ENCODE peak calls at places on chromosomes 5 and 9, in nine cellular contexts. Q is NCI-H774; P is adipocyte; V is stimulated activated CD8-positive, alpha-beta memory T cell treated with anti-CD3 and anti-CD28 coated beads, Interleukin-4, amount 100 ng/mL, for 4 hours; D is epithelial cell of prostate; R is OCI-M1; O is kidney tubule cell; L is putamen; S is stimulated activated CD4-positive, alpha-beta T cell treated with anti-CD3 and anti-CD28 coated beads, Interleukin-2, amount 100 ng/mL, for 48 hours. H is an unnamed sample.

GRCh38 chr9:117413346-117414219 is 1.3 kb downstream of the ASTN2 start:
- DNase-seq in Q (peak), P (no peak), V (no peak), D (no peak), R (no peak), O (no peak), L (no peak), S (no peak), H (no peak)

GRCh38 chr5:112492291-112492690 is 73.2 kb upstream of the EPB41L4A start:
- DNase-seq in Q (no peak), P (peak), V (no peak), D (no peak), R (peak), O (peak), L (peak), S (peak), H (peak)

GRCh38 chr9:123378028-123378427 is 22.0 kb downstream of the CRB2 start:
- DNase-seq in Q (no peak), P (no peak), V (no peak), D (no peak), R (no peak), O (peak), L (no peak), S (no peak), H (no peak)

GRCh38 chr5:132459031-132459982 is 31.3 kb downstream of the IRF1 start:
- DNase-seq in Q (no peak), P (peak), V (no peak), D (no peak), R (peak), O (peak), L (no peak), S (no peak), H (no peak)

GRCh38 chr9:3730527-3730926 is 204.7 kb upstream of the RFX3 start:
- DNase-seq in Q (no peak), P (no peak), V (no peak), D (no peak), R (no peak), O (no peak), L (no peak), S (no peak), H (no peak)

GRCh38 chr9:89387970-89388867 is 69.9 kb downstream of the SECISBP2 start:
- DNase-seq in Q (no peak), P (peak), V (no peak), D (peak), R (peak), O (no peak), L (peak), S (no peak), H (no peak)

GRCh38 chr5:92644271-92644886 is 936.6 kb downstream of the NR2F1-AS1 start:
- DNase-seq in Q (no peak), P (no peak), V (no peak), D (no peak), R (no peak), O (no peak), L (no peak), S (no peak), H (no peak)

GRCh38 chr5:116669261-116670049 is 94.8 kb upstream of the SEMA6A start:
- DNase-seq in Q (no peak), P (no peak), V (no peak), D (no peak), R (no peak), O (peak), L (peak), S (no peak), H (no peak)

GRCh38 chr9:130138791-130139190 is 33.4 kb upstream of the NCS1 start:
- DNase-seq in Q (no peak), P (peak), V (no peak), D (peak), R (no peak), O (peak), L (no peak), S (no peak), H (no peak)